ENCODE peak calls at places on chromosomes 11 and 22, in four cellular contexts. U, W, N and S are unnamed samples.

GRCh38 chr22:32574397-32574796 is 99.8 kb downstream of the FBXO7 start:
- DNase-seq in U (no peak), W (no peak), N (no peak), S (no peak)

GRCh38 chr11:111299111-111300026 is 1.0 kb downstream of the POU2AF3 start:
- DNase-seq in U (no peak), W (peak), N (peak), S (no peak)

GRCh38 chr11:11028017-11028692 is 170.3 kb upstream of the ZBED5 start:
- DNase-seq in U (peak), W (peak), N (peak), S (peak)

GRCh38 chr11:325796-326591 is 5.3 kb upstream of the IFITM3 start:
- DNase-seq in U (no peak), W (no peak), N (no peak), S (no peak)

GRCh38 chr11:33982661-33983060 is 68.9 kb upstream of the CAPRIN1 start:
- DNase-seq in U (no peak), W (no peak), N (no peak), S (no peak)

GRCh38 chr22:31933406-31933805 is 10.9 kb upstream of the YWHAH start:
- DNase-seq in U (no peak), W (no peak), N (no peak), S (no peak)

GRCh38 chr22:20396639-20397038 is 2.7 kb downstream of the ZNF74 start:
- DNase-seq in U (no peak), W (no peak), N (no peak), S (peak)

GRCh38 chr11:103800406-103801114 is 235.9 kb upstream of the DDI1 start:
- DNase-seq in U (no peak), W (no peak), N (no peak), S (no peak)

GRCh38 chr11:126993599-126993998 is 7.0 kb downstream of the KIRREL3 start:
- DNase-seq in U (no peak), W (no peak), N (peak), S (no peak)

GRCh38 chr11:94473177-94473799 is 20.4 kb downstream of the MRE11 start:
- DNase-seq in U (no peak), W (no peak), N (no peak), S (no peak)

GRCh38 chr11:118435233-118435892 is 929 bp upstream of the KMT2A start:
- DNase-seq in U (peak), W (peak), N (no peak), S (no peak)

GRCh38 chr11:23725752-23726151 is 771.1 kb upstream of the LUZP2 start:
- DNase-seq in U (no peak), W (no peak), N (no peak), S (peak)

GRCh38 chr11:76209956-76210885 is 3.9 kb upstream of the WNT11 start:
- DNase-seq in U (peak), W (peak), N (no peak), S (peak)

GRCh38 chr11:97610000-97610399 is 1220.2 kb downstream of the JRKL start:
- DNase-seq in U (no peak), W (no peak), N (peak), S (no peak)

GRCh38 chr11:27720277-27720830 is 20.1 kb upstream of the BDNF start:
- DNase-seq in U (no peak), W (no peak), N (peak), S (no peak)

GRCh38 chr22:46585340-46586122 is 34.7 kb upstream of the GRAMD4 start:
- DNase-seq in U (peak), W (peak), N (no peak), S (no peak)

GRCh38 chr11:78809931-78810481 is 235.3 kb upstream of the NARS2 start:
- DNase-seq in U (no peak), W (no peak), N (peak), S (no peak)

GRCh38 chr22:41589260-41589600 is 410 bp downstream of the PMM1 start:
- DNase-seq in U (peak), W (peak), N (no peak), S (no peak)

GRCh38 chr11:62400281-62400680 is 18.6 kb upstream of the SCGB1A1 start:
- DNase-seq in U (no peak), W (no peak), N (no peak), S (no peak)

GRCh38 chr11:105152556-105152955 is 13.0 kb upstream of the CARD18 start:
- DNase-seq in U (no peak), W (no peak), N (no peak), S (no peak)

GRCh38 chr11:130476200-130476921 is 27.9 kb downstream of the ADAMTS15 start:
- DNase-seq in U (no peak), W (no peak), N (no peak), S (no peak)

GRCh38 chr11:95485115-95485900 is 254.3 kb upstream of the SESN3 start:
- DNase-seq in U (no peak), W (no peak), N (no peak), S (no peak)

GRCh38 chr11:8721740-8722139 is 39.1 kb downstream of the RPL27A start:
- DNase-seq in U (no peak), W (no peak), N (peak), S (no peak)

GRCh38 chr11:11813288-11813962 is 28.3 kb upstream of the USP47 start:
- DNase-seq in U (no peak), W (no peak), N (peak), S (peak)

GRCh38 chr11:40185793-40186192 is 1273.7 kb downstream of the LRRC4C start:
- DNase-seq in U (no peak), W (no peak), N (no peak), S (no peak)

GRCh38 chr11:75536786-75537629 is 11.3 kb upstream of the GDPD5 start:
- DNase-seq in U (peak), W (no peak), N (no peak), S (no peak)

GRCh38 chr11:35146074-35146521 is 7.1 kb downstream of the CD44 start:
- DNase-seq in U (peak), W (no peak), N (no peak), S (no peak)

GRCh38 chr11:124837491-124837856 is 27.8 kb upstream of the ROBO3 start:
- DNase-seq in U (no peak), W (no peak), N (peak), S (peak)

GRCh38 chr11:94525933-94526332 is 13.7 kb downstream of the C11orf97 start:
- DNase-seq in U (no peak), W (peak), N (peak), S (no peak)

GRCh38 chr11:7204778-7205177 is 46.9 kb upstream of the SYT9 start:
- DNase-seq in U (no peak), W (no peak), N (no peak), S (no peak)

GRCh38 chr11:27700351-27701261 is at the start of gene BDNF:
- DNase-seq in U (no peak), W (no peak), N (peak), S (no peak)

GRCh38 chr11:2688381-2689231 is 11.2 kb downstream of the KCNQ1OT1 start:
- DNase-seq in U (no peak), W (no peak), N (no peak), S (no peak)
- TF ChIP-seq CTCF in U (no peak), W (no peak), N (no peak), S (no peak)

DNA sequence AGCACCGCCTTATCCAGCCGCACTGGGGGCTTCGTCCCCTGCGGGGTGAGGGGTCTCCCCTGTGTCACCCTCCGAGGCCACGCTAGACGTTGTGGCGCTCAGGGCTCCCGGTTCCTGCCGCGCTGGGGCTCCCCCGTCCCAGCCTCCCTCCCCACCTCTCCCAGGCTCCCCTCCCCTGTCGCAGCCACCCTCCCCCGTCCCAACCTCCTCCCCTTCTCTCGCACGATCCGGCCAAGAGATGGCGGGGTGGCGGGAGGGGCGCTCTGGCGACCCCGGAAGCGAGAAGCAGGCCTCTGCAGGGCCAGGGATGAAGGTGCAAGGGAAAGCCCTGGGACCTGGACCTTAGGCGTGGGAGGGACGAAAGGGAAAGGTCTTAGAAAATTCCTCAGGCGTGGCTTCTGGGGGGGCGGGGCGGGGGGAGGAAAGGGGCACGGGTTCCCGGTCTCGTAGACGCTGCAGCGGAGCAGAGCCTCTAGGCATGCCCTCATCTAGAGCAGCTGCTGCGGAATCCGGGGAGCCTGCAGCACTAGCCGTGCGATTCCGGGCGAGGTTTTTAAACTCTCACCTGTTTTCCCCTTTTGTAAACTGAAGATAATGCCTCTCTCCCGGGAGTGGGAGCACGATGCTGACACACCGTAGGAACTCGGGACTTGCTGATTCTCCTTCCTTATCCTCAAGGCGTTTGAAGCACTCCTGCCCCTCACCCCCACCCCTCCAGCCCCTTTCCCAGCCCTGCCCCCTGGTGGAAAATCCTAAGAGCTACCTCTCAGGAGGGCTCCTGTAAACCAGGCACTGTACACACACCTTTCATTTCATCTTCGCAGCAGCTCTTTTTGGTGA is 14.4 kb downstream of the KCNJ5 start:
- DNase-seq in U (peak), W (peak), N (peak), S (no peak)
- TF ChIP-seq CTCF in U (peak), W (peak), N (peak), S (peak)

DNA sequence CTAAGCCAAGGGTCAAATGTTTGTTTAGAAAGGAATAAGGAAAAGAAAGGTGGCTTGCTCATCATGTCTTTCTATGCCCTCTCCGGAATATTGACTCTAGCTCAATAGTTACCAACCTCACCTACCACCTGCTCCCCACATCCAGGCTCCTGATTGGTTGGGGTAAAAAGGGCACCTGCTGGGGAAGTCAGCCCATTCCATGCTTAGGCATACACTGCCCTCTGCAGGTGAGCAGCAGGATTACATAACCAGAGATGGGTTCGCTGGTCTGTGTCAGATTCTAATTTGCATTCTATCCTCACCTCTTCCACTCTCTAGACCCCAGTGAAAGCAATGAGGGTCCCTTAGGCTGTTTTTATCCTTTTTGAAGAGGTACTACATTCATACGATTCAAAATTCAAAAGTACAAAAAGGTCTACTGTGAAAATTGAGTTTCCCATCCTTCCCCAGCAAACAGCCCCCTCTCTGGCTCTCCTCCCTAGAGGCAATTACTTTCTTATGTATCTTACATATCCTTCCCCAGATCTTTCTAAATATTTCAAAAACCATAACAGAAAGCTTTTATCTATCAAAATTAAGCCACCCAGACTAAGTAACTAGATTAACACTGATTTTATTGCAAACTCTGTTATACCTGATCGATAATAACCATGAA is 98.0 kb upstream of the ASPHD2 start:
- DNase-seq in U (peak), W (no peak), N (peak), S (no peak)
- TF ChIP-seq CTCF in U (peak), W (peak), N (peak), S (peak)

GRCh38 chr11:44770401-44770800 is 43.6 kb downstream of the TSPAN18 start:
- DNase-seq in U (no peak), W (no peak), N (no peak), S (no peak)

GRCh38 chr11:44774131-44774530 is 47.4 kb downstream of the TSPAN18 start:
- DNase-seq in U (no peak), W (no peak), N (no peak), S (no peak)

GRCh38 chr11:44774736-44775135 is 48.0 kb downstream of the TSPAN18 start:
- DNase-seq in U (no peak), W (no peak), N (no peak), S (no peak)

GRCh38 chr11:44773351-44773965 is 46.7 kb downstream of the TSPAN18 start:
- DNase-seq in U (no peak), W (no peak), N (no peak), S (no peak)

DNA sequence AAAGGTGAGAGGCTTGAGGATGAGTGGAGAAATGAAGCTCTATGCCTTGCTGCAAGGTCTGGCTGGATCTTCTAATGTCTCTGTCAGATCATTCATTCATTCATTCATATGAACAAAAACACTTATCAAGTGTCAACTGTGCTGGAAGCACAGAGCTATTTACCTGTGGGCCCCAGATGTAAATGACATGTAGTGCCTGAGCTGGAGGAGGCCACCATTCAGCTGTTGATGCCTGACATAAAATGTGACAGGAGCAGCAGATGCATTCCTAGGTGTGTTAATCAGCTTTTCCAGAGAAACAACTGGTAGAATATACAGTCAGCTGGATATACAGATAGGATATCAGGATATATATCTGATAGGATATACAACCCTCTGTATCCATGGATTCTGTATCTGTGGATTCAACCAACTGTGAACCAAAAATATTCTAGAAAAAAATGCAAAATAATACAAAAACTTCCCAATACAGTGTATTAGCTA is 44.5 kb downstream of the TSPAN18 start:
- DNase-seq in U (no peak), W (no peak), N (no peak), S (no peak)
- TF ChIP-seq CTCF in U (no peak), W (no peak), N (no peak), S (no peak)

GRCh38 chr11:131572423-131572822 is 202.0 kb downstream of the NTM start:
- DNase-seq in U (no peak), W (no peak), N (no peak), S (no peak)
- TF ChIP-seq CTCF in U (no peak), W (no peak), N (no peak), S (no peak)

DNA sequence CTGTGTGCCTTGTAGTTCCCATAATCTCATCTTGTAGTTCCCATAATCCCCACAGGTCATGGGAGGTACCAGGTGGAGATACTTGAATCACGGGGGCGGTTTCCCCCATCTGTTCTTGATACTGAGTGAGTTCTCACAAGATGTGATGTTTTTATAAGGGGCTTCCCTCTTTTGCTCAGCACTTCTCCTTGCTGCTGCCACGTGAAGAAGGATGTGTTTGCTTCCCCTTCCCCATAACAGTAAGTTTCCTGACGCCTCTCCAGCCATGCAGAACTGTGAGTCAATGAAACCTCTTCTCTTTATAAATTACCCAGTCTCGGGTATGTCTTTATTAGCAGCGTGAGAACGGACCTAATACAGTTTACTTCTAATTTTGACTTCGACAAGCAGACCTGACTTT is 14.0 kb upstream of the SMIM38 start:
- DNase-seq in U (no peak), W (no peak), N (no peak), S (no peak)
- TF ChIP-seq CTCF in U (no peak), W (no peak), N (no peak), S (no peak)

GRCh38 chr11:2805388-2806057 is 80.1 kb downstream of the CDKN1C start:
- DNase-seq in U (no peak), W (peak), N (no peak), S (no peak)

GRCh38 chr11:2804701-2805387 is 80.7 kb downstream of the CDKN1C start:
- DNase-seq in U (no peak), W (peak), N (no peak), S (no peak)

GRCh38 chr11:2803186-2804057 is 82.2 kb downstream of the CDKN1C start:
- DNase-seq in U (no peak), W (peak), N (no peak), S (no peak)

GRCh38 chr11:2802389-2803185 is 83.0 kb downstream of the CDKN1C start:
- DNase-seq in U (no peak), W (peak), N (no peak), S (no peak)

DNA sequence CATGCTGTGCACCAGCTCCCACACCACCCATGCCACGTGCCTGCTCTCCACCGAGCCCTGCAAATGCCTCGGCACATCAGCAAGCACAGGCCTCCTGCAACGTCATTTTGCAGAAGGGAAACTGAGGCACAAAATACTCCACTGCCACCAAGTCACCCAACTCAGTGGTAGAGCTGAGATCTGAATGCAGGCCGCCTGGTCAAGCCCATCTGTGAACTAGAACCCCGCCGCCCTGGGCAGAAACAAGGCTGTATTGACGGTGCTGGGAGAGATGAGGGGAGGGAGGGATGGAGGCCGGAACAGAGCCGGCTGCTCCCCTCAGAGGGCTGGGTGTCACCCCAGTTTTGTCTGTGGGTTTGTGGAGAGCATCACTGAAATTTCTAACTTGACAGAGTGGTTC is 81.4 kb downstream of the CDKN1C start:
- DNase-seq in U (no peak), W (peak), N (no peak), S (no peak)
- TF ChIP-seq CTCF in U (no peak), W (no peak), N (no peak), S (no peak)

GRCh38 chr11:114060402-114061052 is 1.0 kb downstream of the ZBTB16 start:
- DNase-seq in U (peak), W (peak), N (no peak), S (no peak)

GRCh38 chr11:114059984-114060401 is 482 bp downstream of the ZBTB16 start:
- DNase-seq in U (peak), W (peak), N (no peak), S (no peak)

GRCh38 chr11:114058026-114058706 is 1.3 kb upstream of the ZBTB16 start:
- DNase-seq in U (no peak), W (peak), N (no peak), S (no peak)

GRCh38 chr11:114058871-114059277 is 637 bp upstream of the ZBTB16 start:
- DNase-seq in U (no peak), W (peak), N (no peak), S (no peak)

GRCh38 chr11:114059278-114059983 is at the start of gene ZBTB16:
- DNase-seq in U (peak), W (peak), N (no peak), S (no peak)
- TF ChIP-seq CTCF in U (no peak), W (no peak), N (no peak), S (no peak)

GRCh38 chr11:119808431-119809185 is 79.6 kb upstream of the NECTIN1 start:
- DNase-seq in U (no peak), W (no peak), N (no peak), S (no peak)

GRCh38 chr11:119807402-119807801 is 78.4 kb upstream of the NECTIN1 start:
- DNase-seq in U (no peak), W (no peak), N (no peak), S (no peak)

GRCh38 chr11:119809346-119809745 is 80.3 kb upstream of the NECTIN1 start:
- DNase-seq in U (no peak), W (no peak), N (no peak), S (no peak)

GRCh38 chr11:119806064-119806915 is 77.3 kb upstream of the NECTIN1 start:
- DNase-seq in U (no peak), W (no peak), N (no peak), S (no peak)

GRCh38 chr11:119807841-119808240 is 78.8 kb upstream of the NECTIN1 start:
- DNase-seq in U (no peak), W (no peak), N (no peak), S (no peak)
- TF ChIP-seq CTCF in U (no peak), W (no peak), N (no peak), S (no peak)